ENCODE peak calls at places on chromosomes 3 and 15, in ten cellular contexts. E is keratinocyte; H is NCI-H1092; U is stimulated activated CD8-positive, alpha-beta memory T cell treated with anti-CD3 and anti-CD28 coated beads, Interleukin-7, amount 100 ng/mL, for 48 hours; G is sciatic nerve; C is GM20000; Z is posterior vena cava; S is substantia nigra; Y is activated gamma-delta T cell treated with anti-CD3 and anti-CD28 coated beads, Interleukin-2, amount 50 U/mL, for 16 hours; V is dermis microvascular lymphatic vessel endothelial cell. N is an unnamed sample.

GRCh38 chr15:38112406-38112805 is 140.2 kb upstream of the SPRED1 start:
- DNase-seq in E (no peak), H (no peak), U (no peak), G (no peak), C (no peak), Z (no peak), S (no peak), Y (no peak), V (no peak), N (no peak)

GRCh38 chr3:138861755-138862333 is 27.1 kb upstream of the PIK3CB start:
- DNase-seq in E (peak; percentile 33), H (no peak), U (no peak), G (no peak), C (no peak), Z (no peak), S (no peak), Y (no peak), V (no peak), N (no peak)

GRCh38 chr15:70892912-70893560 is 410 bp downstream of the LRRC49 start:
- DNase-seq in E (no peak), H (peak; percentile 22), U (no peak), G (no peak), C (peak; percentile 39), Z (no peak), S (no peak), Y (no peak), V (peak; percentile 23), N (peak; percentile 26)

GRCh38 chr15:74173545-74174215 is at the start of gene ISLR:
- DNase-seq in E (no peak), H (no peak), U (no peak), G (peak; percentile 72), C (no peak), Z (no peak), S (no peak), Y (no peak), V (no peak), N (no peak)

GRCh38 chr3:27452368-27453090 is 31.7 kb downstream of the SLC4A7 start:
- DNase-seq in E (no peak), H (no peak), U (no peak), G (no peak), C (no peak), Z (no peak), S (no peak), Y (no peak), V (no peak), N (no peak)

GRCh38 chr15:82105458-82106205 is 59.8 kb upstream of the MEX3B start:
- DNase-seq in E (no peak), H (no peak), U (no peak), G (no peak), C (no peak), Z (peak; percentile 59), S (no peak), Y (no peak), V (no peak), N (no peak)

GRCh38 chr15:89822611-89822950 is 7.9 kb upstream of the ANPEP start:
- DNase-seq in E (no peak), H (no peak), U (no peak), G (no peak), C (no peak), Z (peak; percentile 72), S (no peak), Y (no peak), V (no peak), N (no peak)

GRCh38 chr15:50017522-50017921 is 101.5 kb downstream of the ATP8B4 start:
- DNase-seq in E (no peak), H (no peak), U (no peak), G (no peak), C (no peak), Z (no peak), S (no peak), Y (no peak), V (no peak), N (no peak)

GRCh38 chr3:76495216-76495615 is 544.7 kb upstream of the ROBO2 start:
- DNase-seq in E (peak; percentile 72), H (no peak), U (no peak), G (no peak), C (no peak), Z (no peak), S (no peak), Y (no peak), V (no peak), N (no peak)

GRCh38 chr3:12750658-12751071 is 8.4 kb downstream of the TMEM40 start:
- DNase-seq in E (no peak), H (no peak), U (peak; percentile 15), G (no peak), C (no peak), Z (no peak), S (no peak), Y (no peak), V (no peak), N (no peak)

GRCh38 chr3:127337001-127337400 is 49.2 kb upstream of the PRR20G start:
- DNase-seq in E (no peak), H (no peak), U (no peak), G (no peak), C (no peak), Z (no peak), S (no peak), Y (no peak), V (no peak), N (no peak)

GRCh38 chr3:136546718-136547117 is 205.5 kb downstream of the STAG1 start:
- DNase-seq in E (no peak), H (no peak), U (no peak), G (no peak), C (peak; percentile 7), Z (no peak), S (no peak), Y (no peak), V (no peak), N (peak; percentile 6)

GRCh38 chr15:81957698-81958097 is 88.1 kb downstream of the MEX3B start:
- DNase-seq in E (no peak), H (no peak), U (no peak), G (no peak), C (no peak), Z (no peak), S (no peak), Y (no peak), V (no peak), N (no peak)

GRCh38 chr3:13045904-13046568 is 27.2 kb downstream of the IQSEC1 start:
- DNase-seq in E (no peak), H (no peak), U (no peak), G (no peak), C (peak; percentile 86), Z (no peak), S (no peak), Y (no peak), V (no peak), N (no peak)

GRCh38 chr3:115279939-115280338 is 132.9 kb upstream of the ZBTB20 start:
- DNase-seq in E (no peak), H (no peak), U (no peak), G (no peak), C (no peak), Z (no peak), S (no peak), Y (no peak), V (no peak), N (no peak)

GRCh38 chr3:158658889-158659288 is 13.6 kb downstream of the LXN start:
- DNase-seq in E (no peak), H (no peak), U (no peak), G (no peak), C (no peak), Z (no peak), S (no peak), Y (no peak), V (no peak), N (no peak)

GRCh38 chr3:156187146-156187769 is 66.9 kb downstream of the KCNAB1 start:
- DNase-seq in E (no peak), H (no peak), U (no peak), G (no peak), C (no peak), Z (no peak), S (no peak), Y (no peak), V (no peak), N (no peak)

GRCh38 chr3:135271562-135272290 is 476.7 kb downstream of the EPHB1 start:
- DNase-seq in E (no peak), H (peak; percentile 89), U (no peak), G (no peak), C (no peak), Z (no peak), S (no peak), Y (no peak), V (no peak), N (no peak)

GRCh38 chr3:197521277-197522182 is 34.2 kb downstream of the BDH1 start:
- DNase-seq in E (no peak), H (no peak), U (no peak), G (no peak), C (no peak), Z (peak; percentile 58), S (no peak), Y (no peak), V (no peak), N (no peak)

GRCh38 chr15:70722266-70723123 is 40.9 kb downstream of the UACA start:
- DNase-seq in E (no peak), H (no peak), U (no peak), G (no peak), C (peak; percentile 53), Z (no peak), S (no peak), Y (no peak), V (peak; percentile 62), N (no peak)

GRCh38 chr3:73485877-73486311 is 138.8 kb downstream of the PDZRN3 start:
- DNase-seq in E (no peak), H (no peak), U (no peak), G (no peak), C (no peak), Z (no peak), S (no peak), Y (no peak), V (no peak), N (no peak)

GRCh38 chr15:45089712-45090373 is 24.1 kb downstream of the DUOX2 start:
- DNase-seq in E (no peak), H (no peak), U (no peak), G (no peak), C (no peak), Z (no peak), S (no peak), Y (no peak), V (no peak), N (no peak)

GRCh38 chr3:190048831-190049541 is 71.7 kb downstream of the P3H2 start:
- DNase-seq in E (no peak), H (no peak), U (no peak), G (no peak), C (no peak), Z (no peak), S (no peak), Y (no peak), V (no peak), N (no peak)

GRCh38 chr3:94990952-94991705 is 928.3 kb downstream of the NSUN3 start:
- DNase-seq in E (no peak), H (no peak), U (no peak), G (no peak), C (no peak), Z (no peak), S (no peak), Y (no peak), V (no peak), N (no peak)

GRCh38 chr3:64332461-64333350 is 107.4 kb upstream of the PRICKLE2 start:
- DNase-seq in E (no peak), H (no peak), U (no peak), G (no peak), C (no peak), Z (no peak), S (no peak), Y (no peak), V (no peak), N (no peak)

GRCh38 chr3:149588909-149589308 is 68.9 kb downstream of the WWTR1 start:
- DNase-seq in E (no peak), H (no peak), U (no peak), G (no peak), C (no peak), Z (no peak), S (no peak), Y (no peak), V (no peak), N (no peak)

GRCh38 chr15:89494006-89494405 is 2.4 kb downstream of the RHCG start:
- DNase-seq in E (no peak), H (no peak), U (no peak), G (peak; percentile 19), C (no peak), Z (peak; percentile 30), S (no peak), Y (no peak), V (no peak), N (no peak)

GRCh38 chr15:60299452-60300047 is 98.2 kb downstream of the ANXA2 start:
- DNase-seq in E (peak; percentile 23), H (peak; percentile 91), U (no peak), G (no peak), C (no peak), Z (no peak), S (peak; percentile 56), Y (no peak), V (no peak), N (peak; percentile 57)